ENCODE peak calls at places on chromosomes 1 and 21, in five cellular contexts. Z, G, V, S and H are unnamed samples.

GRCh38 chr1:29090937-29091618 is 32.6 kb downstream of the TMEM200B start:
- DNase-seq in Z (no peak), G (no peak), V (no peak), S (no peak), H (no peak)

GRCh38 chr1:31583995-31584868 is 7.9 kb downstream of the TINAGL1 start:
- DNase-seq in V (peak; percentile 80), G (no peak), Z (no peak), S (peak; percentile 41), H (peak; percentile 86)

GRCh38 chr1:197363855-197364254 is 95.8 kb downstream of the CRB1 start:
- DNase-seq in S (no peak), G (no peak), Z (no peak), V (no peak), H (no peak)

GRCh38 chr21:45999581-46000181 is 18.1 kb downstream of the COL6A1 start:
- DNase-seq in Z (no peak), G (no peak), V (no peak), S (no peak), H (no peak)

GRCh38 chr1:18803859-18804258 is 55.6 kb downstream of the TAS1R2 start:
- DNase-seq in G (no peak), V (no peak), Z (no peak), S (no peak), H (no peak)

GRCh38 chr1:219324629-219325367 is 151.1 kb downstream of the LYPLAL1 start:
- DNase-seq in V (no peak), G (no peak), Z (peak; percentile 13), S (no peak), H (peak; percentile 83)

GRCh38 chr1:61393575-61393974 is 311.2 kb downstream of the NFIA start:
- DNase-seq in G (no peak), Z (no peak), V (no peak), S (no peak), H (no peak)

GRCh38 chr21:38623552-38623951 is 125.3 kb upstream of the ERG start:
- DNase-seq in Z (no peak), G (no peak), V (no peak), S (no peak), H (no peak)

GRCh38 chr1:44613932-44614331 is 60.3 kb downstream of the TMEM53 start:
- DNase-seq in S (no peak), G (no peak), Z (no peak), V (no peak), H (no peak)

GRCh38 chr1:52209429-52209828 is 67.5 kb downstream of the ZFYVE9 start:
- DNase-seq in Z (no peak), S (no peak), V (no peak), G (no peak), H (no peak)

GRCh38 chr1:9657521-9658032 is 6.0 kb downstream of the PIK3CD start:
- DNase-seq in Z (no peak), G (peak; percentile 62), V (no peak), S (no peak), H (no peak)

GRCh38 chr1:14937288-14937949 is 216.1 kb upstream of the TMEM51 start:
- DNase-seq in G (no peak), Z (no peak), S (no peak), V (no peak), H (no peak)

GRCh38 chr1:116825735-116826438 is 71.7 kb downstream of the CD2 start:
- DNase-seq in S (no peak), V (no peak), Z (no peak), G (peak; percentile 57), H (no peak)

GRCh38 chr1:55064071-55064581 is 24.8 kb downstream of the PCSK9 start:
- DNase-seq in V (no peak), S (no peak), G (no peak), Z (no peak), H (no peak)

GRCh38 chr1:88936760-88937342 is 45.5 kb upstream of the GTF2B start:
- DNase-seq in G (no peak), S (no peak), V (no peak), Z (no peak), H (no peak)

GRCh38 chr1:243421784-243422183 is 165.9 kb downstream of the SDCCAG8 start:
- DNase-seq in G (no peak), Z (peak; percentile 18), S (no peak), V (no peak), H (no peak)

GRCh38 chr1:161506336-161507223 is 1.3 kb downstream of the FCGR2A start:
- DNase-seq in G (peak; percentile 56), Z (no peak), V (peak; percentile 41), S (no peak), H (peak; percentile 32)

GRCh38 chr1:162391790-162392563 is 10.4 kb downstream of the C1orf226 start:
- DNase-seq in V (peak; percentile 28), Z (peak; percentile 40), S (peak; percentile 40), G (peak; percentile 64), H (peak; percentile 43)

GRCh38 chr1:150192012-150192411 is 42.3 kb downstream of the PLEKHO1 start:
- DNase-seq in G (no peak), V (no peak), S (no peak), Z (no peak), H (no peak)

GRCh38 chr21:39525129-39525528 is 73.4 kb downstream of the SH3BGR start:
- DNase-seq in G (no peak), S (no peak), V (no peak), Z (no peak), H (no peak)

GRCh38 chr21:44957047-44957831 is 17.4 kb downstream of the SLX9 start:
- DNase-seq in G (no peak), Z (no peak), S (no peak), V (no peak), H (no peak)

GRCh38 chr1:107687846-107688753 is 276.9 kb downstream of the VAV3 start:
- DNase-seq in S (no peak), Z (peak; percentile 16), V (peak; percentile 71), G (no peak), H (no peak)

GRCh38 chr1:1351511-1352427 is 2.6 kb upstream of the DVL1 start:
- DNase-seq in S (no peak), V (no peak), Z (no peak), G (no peak), H (no peak)

GRCh38 chr1:27145934-27146354 is 9.0 kb downstream of the SLC9A1 start:
- DNase-seq in S (no peak), G (peak; percentile 65), Z (peak; percentile 48), V (no peak), H (no peak)

GRCh38 chr1:232966663-232967062 is 16.3 kb downstream of the NTPCR start:
- DNase-seq in V (no peak), S (no peak), G (no peak), Z (no peak), H (no peak)

GRCh38 chr1:232965124-232965911 is 14.9 kb downstream of the NTPCR start:
- DNase-seq in S (no peak), G (no peak), V (no peak), Z (no peak), H (no peak)

GRCh38 chr1:232963366-232963765 is 13.0 kb downstream of the NTPCR start:
- DNase-seq in G (no peak), S (no peak), Z (no peak), V (no peak), H (peak; percentile 93)

GRCh38 chr1:232965912-232966217 is 15.5 kb downstream of the NTPCR start:
- DNase-seq in G (no peak), Z (no peak), V (no peak), S (no peak), H (no peak)

DNA sequence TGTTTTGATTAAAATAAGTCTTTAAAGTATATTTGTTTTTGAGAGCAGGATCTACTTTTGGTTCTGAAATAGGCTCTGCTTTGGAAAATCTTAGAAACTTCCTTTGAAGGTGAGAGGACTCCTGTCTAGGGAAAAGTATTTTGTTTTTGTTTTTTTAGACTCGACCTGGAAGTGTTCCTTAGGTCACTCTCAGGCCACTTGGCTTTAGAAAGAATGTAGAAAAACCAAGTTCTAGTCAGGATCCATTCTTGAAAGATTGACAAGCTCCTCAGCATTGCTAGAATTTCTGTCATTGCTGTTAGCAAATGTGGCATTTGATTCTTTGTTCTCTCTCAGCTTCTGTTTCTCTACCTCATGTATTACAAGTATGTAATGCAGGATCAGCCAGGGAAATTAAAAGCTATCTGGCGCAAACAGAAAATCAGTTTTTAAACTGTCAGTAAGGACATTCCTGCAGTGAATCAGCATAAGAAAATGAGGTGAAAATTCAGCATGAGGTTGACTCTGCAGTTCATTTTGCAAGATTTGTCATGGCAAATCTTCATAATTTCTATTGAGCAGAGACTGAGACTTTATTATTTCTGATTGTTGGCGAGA is 12.4 kb downstream of the NTPCR start:
- DNase-seq in S (no peak), V (no peak), G (no peak), Z (no peak), H (peak; percentile 83)
- H3K4me3 ChIP-seq in S (no peak overlapping the region), V (no peak overlapping the region), G (no peak overlapping the region), Z (no peak overlapping the region), H (no peak overlapping the region)

GRCh38 chr1:224116131-224116530 is 2.2 kb downstream of the FBXO28 start:
- DNase-seq in V (peak; percentile 47), Z (peak; percentile 44), G (peak; percentile 44), S (no peak), H (peak; percentile 72)
- TF ChIP-seq JUN in V (no peak), Z (no peak), G (no peak), S (no peak), H (no peak)

DNA sequence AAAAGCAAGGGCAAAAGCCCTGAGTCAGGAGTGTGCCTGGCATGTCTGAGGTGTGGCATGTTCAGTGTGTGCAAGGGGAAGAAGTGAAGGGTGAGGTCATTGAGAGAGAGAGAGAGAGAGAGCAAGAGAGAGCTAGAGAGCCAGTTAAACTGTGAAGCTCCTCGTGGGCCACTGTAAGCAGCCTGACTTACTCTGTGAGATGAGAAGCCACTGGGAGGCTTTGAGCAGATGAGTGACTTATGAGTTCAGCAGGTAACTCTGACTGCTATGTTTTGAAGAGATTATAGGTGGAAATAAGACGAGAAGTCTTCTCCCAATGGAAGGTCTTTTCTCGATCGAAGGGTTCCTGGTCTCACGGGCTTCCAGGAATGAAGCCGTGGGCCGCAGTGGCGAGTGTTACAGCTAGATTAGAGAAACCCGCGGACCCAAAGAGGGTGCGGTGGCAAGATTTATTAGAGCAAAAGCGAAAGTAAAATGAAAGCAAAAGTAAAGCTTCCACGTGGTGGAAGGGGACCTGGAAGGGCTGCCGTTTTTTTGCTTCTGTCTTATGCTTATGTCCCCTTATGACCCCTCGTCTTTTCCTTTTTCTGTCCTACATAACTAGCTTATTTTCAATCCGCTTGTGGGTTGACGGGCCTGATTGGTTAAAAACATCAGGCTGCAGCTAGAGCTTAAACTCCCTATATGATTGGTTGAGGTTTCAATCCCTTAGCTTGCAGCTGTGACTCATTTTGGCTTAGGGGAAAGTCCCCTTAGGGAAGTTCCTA is 323.1 kb upstream of the FAM78B start:
- DNase-seq in Z (no peak), V (peak; percentile 31), G (peak; percentile 56), S (no peak), H (no peak)
- H3K4me3 ChIP-seq in Z (peak overlapping the region; percentile 36), V (peak overlapping the region; percentile 59), G (peak overlapping the region; percentile 42), S (no peak overlapping the region), H (no peak overlapping the region)

GRCh38 chr1:36562181-36562685 is 79.5 kb upstream of the CSF3R start:
- DNase-seq in Z (no peak), S (no peak), V (no peak), G (no peak), H (no peak)
- TF ChIP-seq JUN in Z (no peak), S (no peak), V (no peak), G (no peak), H (no peak)

GRCh38 chr1:230752407-230752806 is 5.2 kb downstream of the CAPN9 start:
- DNase-seq in Z (no peak), V (no peak), S (peak; percentile 71), G (no peak), H (no peak)
- H3K4me3 ChIP-seq in Z (no peak overlapping the region), V (peak overlapping the region; percentile 31), S (peak overlapping the region; percentile 57), G (no peak overlapping the region), H (no peak overlapping the region)